ENCODE peak calls at places on chromosomes 7 and 10, in four cellular contexts. One of them, this sample, is unnamed.

GRCh38 chr10:102669206-102670064 is 25.2 kb downstream of the TRIM8 start:
- DNase-seq in transverse colon: peak; percentile 52
- DNase-seq in CD4-positive, CD25-positive, alpha-beta regulatory T cell: peak; percentile 35
- DNase-seq in SJSA1: peak; percentile 64
- DNase-seq in this sample: peak; percentile 35

GRCh38 chr7:90242369-90243168 is 2.4 kb upstream of the CFAP69 start:
- DNase-seq in transverse colon: no peak
- DNase-seq in CD4-positive, CD25-positive, alpha-beta regulatory T cell: no peak
- DNase-seq in SJSA1: no peak
- DNase-seq in this sample: peak; percentile 17

GRCh38 chr10:46558411-46559185 is 2.1 kb upstream of the GPRIN2 start:
- DNase-seq in transverse colon: peak; percentile 23
- DNase-seq in CD4-positive, CD25-positive, alpha-beta regulatory T cell: no peak
- DNase-seq in SJSA1: no peak
- DNase-seq in this sample: no peak

GRCh38 chr10:119724630-119725549 is 960 bp upstream of the INPP5F start:
- DNase-seq in transverse colon: no peak
- DNase-seq in CD4-positive, CD25-positive, alpha-beta regulatory T cell: peak; percentile 59
- DNase-seq in SJSA1: no peak
- DNase-seq in this sample: peak; percentile 56

GRCh38 chr10:18378766-18379165 is 238.5 kb downstream of the CACNB2 start:
- DNase-seq in transverse colon: no peak
- DNase-seq in CD4-positive, CD25-positive, alpha-beta regulatory T cell: no peak
- DNase-seq in SJSA1: no peak
- DNase-seq in this sample: no peak

GRCh38 chr7:28192786-28193581 is 12.4 kb upstream of the JAZF1 start:
- DNase-seq in transverse colon: no peak
- DNase-seq in CD4-positive, CD25-positive, alpha-beta regulatory T cell: no peak
- DNase-seq in SJSA1: peak; percentile 36
- DNase-seq in this sample: no peak

GRCh38 chr10:11874568-11875182 is 51.5 kb downstream of the PROSER2 start:
- DNase-seq in transverse colon: no peak
- DNase-seq in CD4-positive, CD25-positive, alpha-beta regulatory T cell: peak; percentile 45
- DNase-seq in SJSA1: peak; percentile 8
- DNase-seq in this sample: no peak

GRCh38 chr10:14086596-14086995 is 244.1 kb downstream of the FRMD4A start:
- DNase-seq in transverse colon: no peak
- DNase-seq in CD4-positive, CD25-positive, alpha-beta regulatory T cell: no peak
- DNase-seq in SJSA1: peak; percentile 47
- DNase-seq in this sample: no peak

GRCh38 chr7:1949681-1950055 is 279.6 kb downstream of the ELFN1 start:
- DNase-seq in transverse colon: no peak
- DNase-seq in CD4-positive, CD25-positive, alpha-beta regulatory T cell: no peak
- DNase-seq in SJSA1: no peak
- DNase-seq in this sample: no peak

GRCh38 chr7:117132385-117133120 is 179.3 kb downstream of the ST7 start:
- DNase-seq in transverse colon: no peak
- DNase-seq in CD4-positive, CD25-positive, alpha-beta regulatory T cell: no peak
- DNase-seq in SJSA1: peak; percentile 92
- DNase-seq in this sample: no peak

GRCh38 chr10:119401671-119402395 is 140.7 kb downstream of the RGS10 start:
- DNase-seq in transverse colon: peak; percentile 51
- DNase-seq in CD4-positive, CD25-positive, alpha-beta regulatory T cell: no peak
- DNase-seq in SJSA1: peak; percentile 93
- DNase-seq in this sample: no peak

GRCh38 chr10:8048281-8049008 is 6.0 kb upstream of the GATA3 start:
- DNase-seq in transverse colon: no peak
- DNase-seq in CD4-positive, CD25-positive, alpha-beta regulatory T cell: peak; percentile 50
- DNase-seq in SJSA1: no peak
- DNase-seq in this sample: no peak

GRCh38 chr10:26755443-26755903 is 58.0 kb downstream of the PDSS1 start:
- DNase-seq in transverse colon: no peak
- DNase-seq in CD4-positive, CD25-positive, alpha-beta regulatory T cell: no peak
- DNase-seq in SJSA1: peak; percentile 16
- DNase-seq in this sample: peak; percentile 49

GRCh38 chr7:65379318-65379717 is 5.7 kb downstream of the ZNF92 start:
- DNase-seq in transverse colon: no peak
- DNase-seq in CD4-positive, CD25-positive, alpha-beta regulatory T cell: no peak
- DNase-seq in SJSA1: no peak
- DNase-seq in this sample: no peak

GRCh38 chr7:100866721-100867039 is 507 bp upstream of the TRIP6 start:
- DNase-seq in transverse colon: no peak
- DNase-seq in CD4-positive, CD25-positive, alpha-beta regulatory T cell: no peak
- DNase-seq in SJSA1: no peak
- DNase-seq in this sample: no peak
- H3K4me3 ChIP-seq in transverse colon: peak overlapping the region; percentile 17
- H3K4me3 ChIP-seq in CD4-positive, CD25-positive, alpha-beta regulatory T cell: peak overlapping the region; percentile 32
- H3K4me3 ChIP-seq in SJSA1: peak overlapping the region; percentile 92
- H3K4me3 ChIP-seq in this sample: no peak overlapping the region

GRCh38 chr7:94403546-94403945 is 8.9 kb downstream of the COL1A2 start:
- DNase-seq in transverse colon: no peak
- DNase-seq in CD4-positive, CD25-positive, alpha-beta regulatory T cell: no peak
- DNase-seq in SJSA1: peak; percentile 11
- DNase-seq in this sample: no peak

GRCh38 chr7:94401411-94401810 is 6.7 kb downstream of the COL1A2 start:
- DNase-seq in transverse colon: no peak
- DNase-seq in CD4-positive, CD25-positive, alpha-beta regulatory T cell: no peak
- DNase-seq in SJSA1: no peak
- DNase-seq in this sample: no peak

GRCh38 chr7:94397721-94398120 is 3.0 kb downstream of the COL1A2 start:
- DNase-seq in transverse colon: no peak
- DNase-seq in CD4-positive, CD25-positive, alpha-beta regulatory T cell: no peak
- DNase-seq in SJSA1: no peak
- DNase-seq in this sample: no peak

GRCh38 chr7:94400022-94400421 is 5.3 kb downstream of the COL1A2 start:
- DNase-seq in transverse colon: no peak
- DNase-seq in CD4-positive, CD25-positive, alpha-beta regulatory T cell: no peak
- DNase-seq in SJSA1: peak; percentile 60
- DNase-seq in this sample: no peak

GRCh38 chr7:94400643-94401042 is 5.9 kb downstream of the COL1A2 start:
- DNase-seq in transverse colon: no peak
- DNase-seq in CD4-positive, CD25-positive, alpha-beta regulatory T cell: no peak
- DNase-seq in SJSA1: no peak
- DNase-seq in this sample: no peak
- H3K36me3 ChIP-seq in transverse colon: no peaks in the 10 kb centered on the region
- H3K36me3 ChIP-seq in CD4-positive, CD25-positive, alpha-beta regulatory T cell: no peaks in the 10 kb centered on the region
- H3K36me3 ChIP-seq in SJSA1: peaks cover 98% of the 10 kb centered on the region
- H3K36me3 ChIP-seq in this sample: no peaks in the 10 kb centered on the region

DNA sequence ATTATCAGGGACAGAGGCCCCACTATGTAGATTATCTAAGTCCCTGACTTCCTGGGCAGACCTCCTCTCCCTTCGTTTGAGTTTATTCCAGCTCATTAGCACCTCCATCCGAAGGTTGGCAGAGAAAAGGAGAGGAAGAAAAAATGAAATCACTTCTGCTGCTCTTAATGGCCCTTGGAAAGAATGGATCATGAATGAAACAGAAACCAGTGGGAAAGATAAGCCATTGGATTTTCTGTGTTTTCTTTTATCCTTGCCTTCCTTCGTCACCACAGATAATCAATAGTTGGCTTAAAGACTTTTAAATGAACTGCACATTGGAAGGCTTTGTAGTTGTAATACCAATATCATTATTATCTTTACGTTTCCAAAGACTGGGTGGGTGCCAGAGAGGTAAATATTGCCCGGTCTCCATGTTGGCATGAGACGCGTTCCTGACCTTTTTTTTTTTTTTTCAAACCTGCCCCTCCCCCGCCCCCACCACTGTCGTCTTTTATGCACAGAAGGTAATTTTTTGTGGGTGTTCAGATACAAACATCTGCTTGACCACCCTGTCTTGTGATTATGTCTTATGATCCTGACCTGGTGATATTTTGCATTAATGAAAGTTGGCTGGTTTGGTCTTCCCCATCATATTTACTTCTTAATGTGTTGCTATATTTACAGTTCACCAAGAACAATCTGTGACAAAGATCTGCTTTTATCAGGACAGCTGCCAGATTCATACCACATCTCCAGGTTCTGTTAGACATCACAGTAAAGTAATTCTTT is 116.8 kb downstream of the ARID5B start:
- DNase-seq in transverse colon: no peak
- DNase-seq in CD4-positive, CD25-positive, alpha-beta regulatory T cell: no peak
- DNase-seq in SJSA1: peak; percentile 18
- DNase-seq in this sample: no peak
- H3K4me3 ChIP-seq in transverse colon: no peak overlapping the region
- H3K4me3 ChIP-seq in CD4-positive, CD25-positive, alpha-beta regulatory T cell: peak overlapping the region; percentile 67
- H3K4me3 ChIP-seq in SJSA1: no peak overlapping the region
- H3K4me3 ChIP-seq in this sample: peak overlapping the region; percentile 18

DNA sequence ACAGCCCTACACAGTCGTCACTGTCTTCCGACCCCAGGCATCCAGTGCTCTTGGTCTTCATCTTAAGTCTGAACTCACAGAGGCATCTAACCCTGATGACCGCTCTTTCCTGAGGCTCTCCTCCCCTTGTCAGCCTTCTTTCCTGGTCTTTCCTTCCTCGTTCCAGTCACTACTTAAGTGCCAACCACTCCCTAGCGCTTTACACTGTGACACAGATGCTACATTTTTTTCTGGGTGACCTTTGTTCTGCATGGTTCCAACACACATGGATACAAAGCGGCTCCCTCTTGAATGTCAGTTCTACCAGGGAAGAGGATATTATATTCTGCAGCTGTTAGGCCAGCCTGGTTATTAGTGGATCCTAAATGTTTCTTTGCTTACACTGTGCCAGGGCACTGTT is 12.7 kb downstream of the YWHAG start:
- DNase-seq in transverse colon: peak; percentile 59
- DNase-seq in CD4-positive, CD25-positive, alpha-beta regulatory T cell: no peak
- DNase-seq in SJSA1: no peak
- DNase-seq in this sample: no peak
- H3K36me3 ChIP-seq in transverse colon: no peaks in the 10 kb centered on the region
- H3K36me3 ChIP-seq in CD4-positive, CD25-positive, alpha-beta regulatory T cell: peaks cover 48% of the 10 kb centered on the region
- H3K36me3 ChIP-seq in SJSA1: peaks cover 92% of the 10 kb centered on the region
- H3K36me3 ChIP-seq in this sample: peaks cover 100% of the 10 kb centered on the region

GRCh38 chr7:23242935-23243334 is 3.6 kb upstream of the GPNMB start:
- DNase-seq in transverse colon: no peak
- DNase-seq in CD4-positive, CD25-positive, alpha-beta regulatory T cell: no peak
- DNase-seq in SJSA1: no peak
- DNase-seq in this sample: no peak

GRCh38 chr7:23239253-23239652 is 7.3 kb upstream of the GPNMB start:
- DNase-seq in transverse colon: no peak
- DNase-seq in CD4-positive, CD25-positive, alpha-beta regulatory T cell: no peak
- DNase-seq in SJSA1: no peak
- DNase-seq in this sample: no peak

GRCh38 chr7:23244335-23244635 is 2.3 kb upstream of the GPNMB start:
- DNase-seq in transverse colon: no peak
- DNase-seq in CD4-positive, CD25-positive, alpha-beta regulatory T cell: no peak
- DNase-seq in SJSA1: no peak
- DNase-seq in this sample: no peak

GRCh38 chr7:23239709-23240108 is 6.9 kb upstream of the GPNMB start:
- DNase-seq in transverse colon: no peak
- DNase-seq in CD4-positive, CD25-positive, alpha-beta regulatory T cell: no peak
- DNase-seq in SJSA1: no peak
- DNase-seq in this sample: no peak

DNA sequence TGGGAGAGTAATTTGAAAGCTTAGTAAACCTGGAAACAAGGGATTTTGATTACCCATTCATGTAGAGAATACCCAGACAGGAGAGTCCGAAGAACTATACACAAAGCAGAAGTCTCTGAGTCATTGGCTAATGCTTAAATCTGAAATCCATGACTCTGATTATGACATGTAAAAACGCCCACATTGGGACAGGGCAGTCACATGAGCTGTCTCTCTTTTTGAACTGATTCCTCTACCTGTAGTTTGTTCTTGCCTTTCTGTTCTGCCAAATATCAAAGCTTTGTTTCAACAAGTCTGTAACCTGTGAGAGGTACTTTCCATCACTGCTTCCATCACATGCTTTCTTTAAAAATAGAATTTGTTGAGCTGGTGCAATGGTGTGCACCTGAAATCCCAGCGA is 4.3 kb upstream of the GPNMB start:
- DNase-seq in transverse colon: no peak
- DNase-seq in CD4-positive, CD25-positive, alpha-beta regulatory T cell: no peak
- DNase-seq in SJSA1: no peak
- DNase-seq in this sample: no peak
- H3K4me3 ChIP-seq in transverse colon: no peak overlapping the region
- H3K4me3 ChIP-seq in CD4-positive, CD25-positive, alpha-beta regulatory T cell: no peak overlapping the region
- H3K4me3 ChIP-seq in SJSA1: no peak overlapping the region
- H3K4me3 ChIP-seq in this sample: no peak overlapping the region

DNA sequence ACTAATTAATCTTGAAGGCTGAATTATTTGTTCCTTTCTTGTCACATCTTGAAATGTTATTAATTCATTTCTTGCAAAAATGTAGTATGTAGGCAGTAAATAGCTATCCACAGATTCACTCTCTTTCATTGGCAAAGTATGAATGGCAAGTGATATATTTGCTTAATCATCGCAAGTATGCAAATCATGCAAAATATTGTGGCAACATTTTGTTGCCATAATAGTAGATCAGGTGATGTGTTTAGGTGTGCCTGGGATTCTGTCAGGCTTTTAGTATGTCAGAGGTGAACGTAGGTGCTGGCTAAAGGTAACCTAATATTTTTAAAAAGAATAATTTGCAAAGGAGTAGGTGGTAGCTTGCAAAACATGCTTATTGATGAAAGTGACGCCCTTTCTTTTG is 5.9 kb downstream of the MAP3K8 start:
- DNase-seq in transverse colon: no peak
- DNase-seq in CD4-positive, CD25-positive, alpha-beta regulatory T cell: no peak
- DNase-seq in SJSA1: no peak
- DNase-seq in this sample: no peak
- H3K36me3 ChIP-seq in transverse colon: no peaks in the 10 kb centered on the region
- H3K36me3 ChIP-seq in CD4-positive, CD25-positive, alpha-beta regulatory T cell: peaks cover 2% of the 10 kb centered on the region
- H3K36me3 ChIP-seq in SJSA1: peaks cover 7% of the 10 kb centered on the region
- H3K36me3 ChIP-seq in this sample: peaks cover 41% of the 10 kb centered on the region

This sample was measured in OCI-LY7.